ENCODE peak calls at places on chromosomes 1 and 21, in eight cellular contexts. J is neural progenitor cell, U is astrocyte, N is endodermal cell, G is brain microvascular endothelial cell, R is upper lobe of right lung, H is pancreas, A is mammary epithelial cell. X is an unnamed sample.

GRCh38 chr1:114369930-114370329 is 141.1 kb downstream of the TRIM33 start:
- DNase-seq in J (no peak), U (no peak), N (no peak), G (no peak), R (no peak), H (no peak), A (no peak), X (no peak)

GRCh38 chr1:15177710-15178166 is 24.2 kb downstream of the TMEM51 start:
- DNase-seq in J (no peak), U (no peak), N (no peak), G (no peak), R (no peak), H (no peak), A (no peak), X (no peak)

GRCh38 chr1:92210701-92211100 is 7.0 kb upstream of the C1orf146 start:
- DNase-seq in J (no peak), U (peak; percentile 53), N (no peak), G (peak; percentile 42), R (no peak), H (no peak), A (peak; percentile 44), X (no peak)

GRCh38 chr21:46347791-46348381 is 23.9 kb downstream of the PCNT start:
- DNase-seq in J (no peak), U (peak; percentile 31), N (peak; percentile 63), G (no peak), R (no peak), H (peak; percentile 77), A (no peak), X (no peak)

GRCh38 chr1:155967410-155968400 is 10.6 kb downstream of the ARHGEF2 start:
- DNase-seq in J (no peak), U (no peak), N (no peak), G (no peak), R (no peak), H (no peak), A (no peak), X (peak; percentile 31)

GRCh38 chr1:162072770-162073169 is 3.3 kb downstream of the NOS1AP start:
- DNase-seq in J (no peak), U (no peak), N (no peak), G (no peak), R (no peak), H (no peak), A (no peak), X (no peak)

GRCh38 chr1:183862967-183863366 is 58.0 kb downstream of the RGL1 start:
- DNase-seq in J (no peak), U (no peak), N (no peak), G (no peak), R (no peak), H (no peak), A (no peak), X (no peak)

GRCh38 chr21:46038871-46039397 is 57.4 kb downstream of the COL6A1 start:
- DNase-seq in J (no peak), U (peak; percentile 96), N (peak; percentile 56), G (peak; percentile 98), R (peak; percentile 70), H (peak; percentile 34), A (no peak), X (no peak)

GRCh38 chr1:59292557-59292956 is 4.3 kb upstream of the FGGY start:
- DNase-seq in J (no peak), U (no peak), N (no peak), G (peak; percentile 63), R (no peak), H (no peak), A (no peak), X (no peak)

GRCh38 chr1:205453466-205453865 is 2.4 kb downstream of the BLACAT1 start:
- DNase-seq in J (no peak), U (no peak), N (no peak), G (no peak), R (no peak), H (no peak), A (no peak), X (no peak)

GRCh38 chr1:163436133-163436532 is 114.4 kb downstream of the NUF2 start:
- DNase-seq in J (no peak), U (no peak), N (no peak), G (no peak), R (no peak), H (no peak), A (no peak), X (no peak)

GRCh38 chr1:178536844-178537371 is 24.0 kb downstream of the TEX35 start:
- DNase-seq in J (no peak), U (peak; percentile 98), N (no peak), G (peak; percentile 95), R (no peak), H (peak; percentile 81), A (peak; percentile 72), X (no peak)

GRCh38 chr1:59116920-59117542 is 179.9 kb upstream of the FGGY start:
- DNase-seq in J (peak; percentile 66), U (peak; percentile 63), N (peak; percentile 84), G (peak; percentile 45), R (no peak), H (no peak), A (no peak), X (no peak)

GRCh38 chr1:202291961-202292712 is 49.6 kb downstream of the UBE2T start:
- DNase-seq in J (no peak), U (peak; percentile 89), N (no peak), G (peak; percentile 80), R (no peak), H (no peak), A (peak; percentile 82), X (no peak)

GRCh38 chr1:3312894-3313578 is 141.4 kb upstream of the ARHGEF16 start:
- DNase-seq in J (peak; percentile 78), U (peak; percentile 99), N (peak; percentile 87), G (peak; percentile 99), R (peak; percentile 94), H (peak; percentile 69), A (peak; percentile 42), X (no peak)

GRCh38 chr1:25676488-25676887 is 59.9 kb downstream of the MAN1C1 start:
- DNase-seq in J (no peak), U (peak; percentile 54), N (no peak), G (no peak), R (peak; percentile 60), H (no peak), A (peak; percentile 8), X (no peak)

GRCh38 chr1:49298304-49298703 is 521.6 kb upstream of the BEND5 start:
- DNase-seq in J (no peak), U (no peak), N (no peak), G (no peak), R (no peak), H (peak; percentile 53), A (no peak), X (no peak)

GRCh38 chr1:43359696-43360095 is 915 bp downstream of the CDC20 start:
- DNase-seq in J (no peak), U (no peak), N (no peak), G (no peak), R (no peak), H (no peak), A (no peak), X (no peak)
- TF ChIP-seq CTCF in J (no peak), U (no peak), N (no peak), G (no peak), R (no peak), H (no peak), A (no peak), X (no peak)

DNA sequence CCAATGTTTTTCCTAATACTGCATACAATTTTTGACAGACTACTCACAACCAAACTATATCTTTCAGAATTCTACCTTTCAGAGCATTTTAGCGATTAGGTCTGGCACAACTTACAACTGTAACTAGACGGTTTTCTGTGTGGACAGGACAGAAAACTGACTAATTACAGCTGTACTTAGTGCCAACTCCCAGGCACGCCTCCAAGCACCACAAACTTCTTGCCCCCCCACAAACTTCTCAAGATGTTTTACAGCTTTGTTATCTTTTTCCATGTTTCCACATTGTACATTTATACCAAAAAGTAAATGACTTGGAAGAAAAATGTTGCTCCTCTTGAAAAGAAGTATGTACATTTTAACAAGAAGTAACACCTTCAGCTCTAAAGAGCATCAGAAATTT is 13.8 kb downstream of the LYST start:
- DNase-seq in J (no peak), U (peak; percentile 64), N (no peak), G (no peak), R (no peak), H (no peak), A (no peak), X (no peak)
- H3K27ac ChIP-seq in J (no peak overlapping the region), U (no peak overlapping the region), N (no peak overlapping the region), G (no peak overlapping the region), R (no peak overlapping the region), H (no peak overlapping the region), A (no peak overlapping the region), X (no peak overlapping the region)

DNA sequence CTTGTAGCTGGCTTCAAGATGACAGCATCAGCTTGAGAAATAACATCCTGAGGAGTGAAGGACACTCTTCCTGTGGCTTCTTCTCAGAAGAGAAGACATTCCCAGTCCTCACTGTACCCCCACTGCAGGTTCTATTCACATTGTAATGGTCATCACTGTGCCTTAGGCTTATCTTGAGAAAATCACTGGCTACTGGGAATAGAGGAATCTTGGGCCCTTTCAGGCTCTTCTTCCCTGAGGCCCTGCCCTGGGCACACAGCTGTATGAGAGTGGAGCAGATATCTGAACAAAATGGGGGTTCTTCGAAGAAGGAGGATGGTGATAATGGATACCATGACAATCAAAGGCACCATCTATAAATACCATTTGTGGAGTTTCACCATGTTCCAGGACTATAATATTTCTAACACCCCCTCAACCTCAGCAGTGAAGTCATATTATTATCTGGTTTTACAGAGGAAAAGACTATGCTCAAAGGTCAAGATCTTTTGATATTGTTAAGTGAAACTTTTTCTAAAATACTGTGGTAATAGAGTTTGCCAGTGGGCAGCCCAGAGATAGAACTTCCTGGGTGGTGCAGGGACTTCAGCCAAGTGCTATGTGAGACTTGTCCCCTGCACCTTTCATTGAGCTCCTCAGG is 143.1 kb upstream of the KCNE2 start:
- DNase-seq in J (no peak), U (no peak), N (no peak), G (no peak), R (no peak), H (no peak), A (no peak), X (no peak)
- H3K27me3 ChIP-seq in J (no peaks in the 10 kb centered on the region), U (no peaks in the 10 kb centered on the region), N (no peaks in the 10 kb centered on the region), G (no peaks in the 10 kb centered on the region), R (no peaks in the 10 kb centered on the region), H (no peaks in the 10 kb centered on the region), A (no peaks in the 10 kb centered on the region), X (no peaks in the 10 kb centered on the region)

DNA sequence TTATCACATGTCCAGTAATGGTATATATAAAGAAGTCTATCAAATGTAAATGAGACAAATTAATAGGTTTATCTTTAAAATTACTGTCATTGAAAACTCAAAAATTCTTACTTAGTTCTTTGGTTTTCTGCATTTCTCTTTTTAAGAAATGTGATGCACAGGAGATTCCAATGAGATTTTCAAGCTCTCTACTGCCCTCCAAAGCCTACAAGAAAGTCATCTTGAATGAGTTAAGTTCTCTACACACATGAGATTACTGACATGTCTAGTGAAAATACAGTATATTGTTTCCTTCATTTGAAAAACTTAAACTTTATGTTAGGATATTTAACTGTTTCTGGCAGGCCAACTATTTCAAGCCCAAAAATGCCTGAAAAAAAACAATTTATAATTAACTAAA is 68.8 kb downstream of the ITGB3BP start:
- DNase-seq in J (peak; percentile 39), U (no peak), N (no peak), G (no peak), R (no peak), H (no peak), A (no peak), X (no peak)
- TF ChIP-seq CTCF in J (peak; percentile 44), U (peak; percentile 6), N (peak; percentile 70), G (peak; percentile 24), R (no peak), H (no peak), A (peak; percentile 24), X (no peak)

X was measured in CD4-positive, alpha-beta T cell.